ENCODE peak calls at places on chromosomes 16 and 17, in nine cellular contexts. M, D, X, K, J, C, W, A and P are unnamed samples. For H3K36me3, the result is how much of the 10 kb centered on the place peaks cover.

GRCh38 chr16:75206749-75207451 is at the start of gene CTRB2:
- DNase-seq in M (no peak), D (no peak), X (no peak), K (no peak), J (no peak), C (no peak), W (no peak), A (no peak), P (no peak)

GRCh38 chr17:2011421-2012371 is 13.4 kb downstream of the RTN4RL1 start:
- DNase-seq in M (no peak), D (no peak), X (no peak), K (no peak), J (peak), C (no peak), W (no peak), A (no peak), P (peak)

GRCh38 chr16:73025506-73026131 is 22.3 kb downstream of the ZFHX3 start:
- DNase-seq in M (no peak), D (peak), X (no peak), K (no peak), J (no peak), C (no peak), W (no peak), A (peak), P (peak)

GRCh38 chr16:30740364-30741251 is 7.6 kb upstream of the PHKG2 start:
- DNase-seq in M (peak), D (peak), X (peak), K (no peak), J (peak), C (peak), W (no peak), A (peak), P (peak)

GRCh38 chr16:2027024-2028010 is 615 bp downstream of the NHERF2 start:
- DNase-seq in M (no peak), D (no peak), X (peak), K (no peak), J (peak), C (peak), W (peak), A (peak), P (peak)

GRCh38 chr16:19463468-19464315 is 46.0 kb downstream of the TMC5 start:
- DNase-seq in M (no peak), D (no peak), X (no peak), K (no peak), J (peak), C (no peak), W (no peak), A (no peak), P (peak)

GRCh38 chr17:19410875-19411291 is at the start of gene RNF112:
- DNase-seq in M (no peak), D (peak), X (no peak), K (no peak), J (no peak), C (no peak), W (no peak), A (no peak), P (no peak)

GRCh38 chr17:79655672-79656290 is 44.9 kb upstream of the RBFOX3 start:
- DNase-seq in M (no peak), D (peak), X (no peak), K (no peak), J (no peak), C (no peak), W (no peak), A (no peak), P (no peak)

GRCh38 chr17:79065105-79065670 is 9.4 kb upstream of the ENGASE start:
- DNase-seq in M (no peak), D (peak), X (no peak), K (no peak), J (no peak), C (no peak), W (peak), A (peak), P (no peak)

GRCh38 chr16:86351041-86351784 is 159.1 kb upstream of the FOXF1 start:
- DNase-seq in M (no peak), D (no peak), X (no peak), K (no peak), J (no peak), C (no peak), W (no peak), A (no peak), P (no peak)

GRCh38 chr16:381788-382717 is at the start of gene PGAP6:
- DNase-seq in M (no peak), D (peak), X (peak), K (no peak), J (peak), C (peak), W (peak), A (peak), P (peak)

GRCh38 chr17:74972107-74972972 is at the start of gene HID1:
- DNase-seq in M (no peak), D (peak), X (peak), K (no peak), J (peak), C (peak), W (peak), A (no peak), P (no peak)

GRCh38 chr17:73293480-73293911 is 18.3 kb downstream of the CDC42EP4 start:
- DNase-seq in M (peak), D (peak), X (peak), K (no peak), J (peak), C (peak), W (no peak), A (peak), P (peak)

GRCh38 chr16:26605872-26606271 is 460.9 kb upstream of the C16orf82 start:
- DNase-seq in M (no peak), D (no peak), X (no peak), K (no peak), J (no peak), C (no peak), W (peak), A (no peak), P (no peak)

GRCh38 chr16:64370112-64370511 is 751.8 kb downstream of the CDH11 start:
- DNase-seq in M (no peak), D (no peak), X (no peak), K (no peak), J (no peak), C (no peak), W (no peak), A (no peak), P (no peak)

GRCh38 chr16:2675021-2675420 is 7.3 kb upstream of the KCTD5 start:
- DNase-seq in M (no peak), D (no peak), X (no peak), K (no peak), J (no peak), C (no peak), W (no peak), A (no peak), P (no peak)

GRCh38 chr16:88465387-88465983 is 12.4 kb downstream of the ZFPM1 start:
- DNase-seq in M (no peak), D (no peak), X (no peak), K (no peak), J (no peak), C (no peak), W (no peak), A (no peak), P (no peak)

GRCh38 chr17:16255481-16255901 is 38.5 kb downstream of the PIGL start:
- DNase-seq in M (no peak), D (peak), X (peak), K (no peak), J (no peak), C (peak), W (no peak), A (no peak), P (peak)

GRCh38 chr17:58677204-58677880 is 14.5 kb downstream of the TEX14 start:
- DNase-seq in M (no peak), D (no peak), X (no peak), K (no peak), J (no peak), C (no peak), W (no peak), A (peak), P (no peak)

GRCh38 chr16:88282221-88283041 is 100.3 kb upstream of the ZNF469 start:
- DNase-seq in M (no peak), D (no peak), X (no peak), K (no peak), J (peak), C (no peak), W (no peak), A (peak), P (no peak)

GRCh38 chr17:74163836-74164235 is 39.6 kb upstream of the RPL38 start:
- DNase-seq in M (no peak), D (no peak), X (no peak), K (no peak), J (no peak), C (no peak), W (no peak), A (no peak), P (no peak)

GRCh38 chr17:42438600-42439567 is 15.8 kb upstream of the CAVIN1 start:
- DNase-seq in M (no peak), D (peak), X (no peak), K (no peak), J (no peak), C (no peak), W (peak), A (no peak), P (peak)

GRCh38 chr17:79011451-79012147 is 2.0 kb upstream of the CANT1 start:
- DNase-seq in M (no peak), D (no peak), X (no peak), K (no peak), J (no peak), C (no peak), W (no peak), A (peak), P (peak)

GRCh38 chr17:78117027-78117981 is 11.3 kb downstream of the TMC6 start:
- DNase-seq in M (no peak), D (no peak), X (no peak), K (no peak), J (no peak), C (no peak), W (peak), A (no peak), P (peak)

GRCh38 chr17:7673239-7673638 is 14.1 kb downstream of the TP53 start:
- DNase-seq in M (no peak), D (no peak), X (no peak), K (no peak), J (no peak), C (no peak), W (peak), A (no peak), P (no peak)

GRCh38 chr17:50703162-50703561 is 4.6 kb downstream of the ANKRD40 start:
- DNase-seq in M (no peak), D (peak), X (no peak), K (no peak), J (no peak), C (no peak), W (no peak), A (no peak), P (no peak)

GRCh38 chr16:22235839-22236745 is 30.0 kb downstream of the EEF2K start:
- DNase-seq in M (no peak), D (peak), X (no peak), K (no peak), J (no peak), C (no peak), W (no peak), A (no peak), P (no peak)

GRCh38 chr17:69812240-69812837 is 262.7 kb upstream of the KCNJ16 start:
- DNase-seq in M (no peak), D (no peak), X (no peak), K (no peak), J (no peak), C (no peak), W (no peak), A (peak), P (no peak)

GRCh38 chr17:33207231-33207630 is 85.9 kb downstream of the ASIC2 start:
- DNase-seq in M (no peak), D (no peak), X (no peak), K (no peak), J (no peak), C (no peak), W (no peak), A (no peak), P (no peak)

GRCh38 chr17:7580631-7581554 is 1.5 kb downstream of the CD68 start:
- DNase-seq in M (no peak), D (no peak), X (no peak), K (no peak), J (no peak), C (no peak), W (no peak), A (no peak), P (no peak)

GRCh38 chr17:32240745-32241144 is 24.9 kb upstream of the RHBDL3 start:
- DNase-seq in M (no peak), D (peak), X (peak), K (no peak), J (no peak), C (peak), W (no peak), A (peak), P (no peak)

GRCh38 chr16:28304214-28304613 is 11.9 kb downstream of the SBK1 start:
- DNase-seq in M (no peak), D (no peak), X (peak), K (no peak), J (peak), C (no peak), W (no peak), A (peak), P (peak)

GRCh38 chr17:30323895-30324319 is 9.9 kb downstream of the TMIGD1 start:
- DNase-seq in M (no peak), D (peak), X (no peak), K (no peak), J (no peak), C (no peak), W (peak), A (no peak), P (peak)

GRCh38 chr17:30321314-30321713 is 12.5 kb downstream of the TMIGD1 start:
- DNase-seq in M (no peak), D (no peak), X (no peak), K (no peak), J (no peak), C (no peak), W (no peak), A (no peak), P (no peak)

GRCh38 chr17:30324723-30325122 is 9.1 kb downstream of the TMIGD1 start:
- DNase-seq in M (no peak), D (no peak), X (no peak), K (no peak), J (no peak), C (no peak), W (no peak), A (no peak), P (no peak)

GRCh38 chr17:30326816-30327215 is 7.0 kb downstream of the TMIGD1 start:
- DNase-seq in M (no peak), D (no peak), X (no peak), K (no peak), J (no peak), C (no peak), W (no peak), A (no peak), P (no peak)

DNA sequence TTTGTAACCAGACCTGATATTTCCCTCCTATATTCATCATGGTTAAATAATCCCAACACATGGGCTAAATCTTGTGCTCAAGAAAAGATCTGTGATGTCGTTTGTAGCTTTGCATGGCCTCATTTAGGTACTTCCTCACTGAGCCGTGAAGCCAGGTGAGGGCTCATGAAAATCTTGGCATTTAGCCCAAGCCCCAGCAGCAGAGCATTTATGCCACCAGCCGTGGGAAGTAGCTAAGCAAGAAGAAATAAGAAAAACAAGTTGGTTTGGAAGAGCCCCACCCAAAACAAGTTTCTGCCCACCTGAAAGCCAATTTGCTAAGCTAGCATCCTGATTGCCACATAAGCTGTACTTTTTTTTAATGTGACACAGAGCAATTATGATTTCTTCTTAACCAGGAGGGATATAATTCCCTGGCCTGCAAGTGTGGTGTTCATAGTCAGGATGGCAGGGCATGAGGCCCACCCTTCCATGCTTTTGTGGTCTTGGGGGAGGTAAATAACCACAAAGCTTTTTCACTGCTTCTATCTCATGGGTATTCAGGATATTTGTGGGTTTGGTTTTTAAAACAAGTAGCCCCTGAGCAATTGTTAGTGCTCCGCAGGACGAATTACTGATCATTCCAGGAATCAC is 10.5 kb downstream of the TMIGD1 start:
- DNase-seq in M (no peak), D (no peak), X (no peak), K (no peak), J (no peak), C (no peak), W (peak), A (no peak), P (no peak)
- H3K4me3 ChIP-seq in M (no peak), D (no peak), X (no peak), K (no peak), J (no peak), C (no peak), W (peak), A (no peak), P (no peak)

DNA sequence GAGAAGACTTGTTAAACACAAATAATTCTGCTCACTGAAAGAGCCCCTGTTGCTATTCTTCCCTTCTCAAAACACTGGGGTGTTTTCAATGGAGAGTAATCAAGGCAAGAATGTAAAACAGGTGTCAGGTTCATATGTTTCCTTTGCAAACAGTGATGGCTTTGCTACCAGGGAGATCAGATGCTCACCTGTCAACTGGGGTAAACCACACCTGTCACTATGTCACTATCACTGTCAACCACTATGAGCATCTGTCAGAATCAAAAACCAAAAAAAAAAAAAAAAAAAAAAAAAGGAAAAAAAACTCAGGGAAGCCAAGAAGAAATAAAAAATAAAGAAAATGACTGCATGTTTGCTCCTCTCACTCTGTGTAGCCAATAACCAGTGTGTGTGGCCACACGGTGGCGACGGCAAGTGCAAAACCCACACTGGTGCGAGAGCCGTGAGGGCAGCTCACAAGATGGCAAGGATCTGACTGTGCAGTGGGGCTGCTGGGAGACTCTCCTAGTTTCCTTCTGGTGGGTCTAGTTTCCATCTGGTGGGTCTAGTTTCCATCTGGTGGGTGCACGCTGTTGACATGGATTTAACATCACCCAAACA is 22.7 kb downstream of the USP22 start:
- DNase-seq in M (no peak), D (no peak), X (no peak), K (no peak), J (no peak), C (no peak), W (peak), A (peak), P (no peak)
- H3K36me3 ChIP-seq in M (half or more), D (under half), X (half or more), K (under half), J (half or more), C (half or more), W (half or more), A (half or more), P (half or more)

GRCh38 chr17:55645361-55645760 is 77.3 kb downstream of the TMEM100 start:
- DNase-seq in M (no peak), D (no peak), X (no peak), K (no peak), J (no peak), C (no peak), W (no peak), A (no peak), P (no peak)
- H3K4me3 ChIP-seq in M (no peak), D (no peak), X (no peak), K (no peak), J (no peak), C (no peak), W (no peak), A (no peak), P (no peak)

GRCh38 chr17:82238562-82239201 is 9.8 kb downstream of the SLC16A3 start:
- DNase-seq in M (no peak), D (peak), X (peak), K (no peak), J (peak), C (peak), W (no peak), A (no peak), P (no peak)
- H3K36me3 ChIP-seq in M (under half), D (under half), X (under half), K (under half), J (under half), C (under half), W (under half), A (half or more), P (half or more)

GRCh38 chr17:35053204-35053603 is 10.3 kb downstream of the RFFL start:
- DNase-seq in M (no peak), D (no peak), X (no peak), K (no peak), J (no peak), C (no peak), W (no peak), A (no peak), P (no peak)

GRCh38 chr17:35051183-35051578 is 12.3 kb downstream of the RFFL start:
- DNase-seq in M (no peak), D (no peak), X (no peak), K (no peak), J (no peak), C (no peak), W (peak), A (peak), P (no peak)

GRCh38 chr17:35052780-35053179 is 10.7 kb downstream of the RFFL start:
- DNase-seq in M (no peak), D (no peak), X (no peak), K (no peak), J (no peak), C (no peak), W (no peak), A (no peak), P (no peak)

GRCh38 chr17:35052240-35052608 is 11.3 kb downstream of the RFFL start:
- DNase-seq in M (no peak), D (no peak), X (no peak), K (no peak), J (no peak), C (no peak), W (no peak), A (peak), P (no peak)

GRCh38 chr17:35051579-35052239 is 11.8 kb downstream of the RFFL start:
- DNase-seq in M (no peak), D (no peak), X (no peak), K (no peak), J (no peak), C (no peak), W (no peak), A (peak), P (no peak)
- H3K4me3 ChIP-seq in M (no peak), D (no peak), X (peak), K (no peak), J (no peak), C (peak), W (no peak), A (no peak), P (no peak)

GRCh38 chr16:67648764-67649407 is 3.9 kb downstream of the CARMIL2 start:
- DNase-seq in M (no peak), D (no peak), X (no peak), K (no peak), J (no peak), C (no peak), W (no peak), A (no peak), P (no peak)

GRCh38 chr16:67648088-67648763 is 3.3 kb downstream of the CARMIL2 start:
- DNase-seq in M (no peak), D (no peak), X (no peak), K (no peak), J (no peak), C (no peak), W (no peak), A (no peak), P (no peak)

GRCh38 chr16:67649494-67649931 is 4.6 kb downstream of the CARMIL2 start:
- DNase-seq in M (no peak), D (no peak), X (no peak), K (no peak), J (no peak), C (no peak), W (no peak), A (no peak), P (no peak)

GRCh38 chr16:67651039-67651438 is 6.1 kb downstream of the CARMIL2 start:
- DNase-seq in M (no peak), D (no peak), X (no peak), K (no peak), J (no peak), C (no peak), W (no peak), A (no peak), P (no peak)

GRCh38 chr16:67650023-67650422 is 5.1 kb downstream of the CARMIL2 start:
- DNase-seq in M (no peak), D (no peak), X (no peak), K (no peak), J (no peak), C (no peak), W (no peak), A (no peak), P (no peak)
- H3K36me3 ChIP-seq in M (under half), D (under half), X (under half), K (under half), J (under half), C (under half), W (half or more), A (under half), P (under half)